ENCODE peak calls at places on chromosome 11, in seven cellular contexts. Y is astrocyte of the spinal cord; J is bronchial epithelial cell; N is transverse colon; G is activated naive CD8-positive, alpha-beta T cell treated with anti-CD3 and anti-CD28 coated beads for 36 hours; X is Peyer's patch; Z is fibroblast of pulmonary artery. T is an unnamed sample.

GRCh38 chr11:5042091-5042490 is 4.2 kb upstream of the OR52J3 start:
- DNase-seq in X (no peak), Y (no peak), Z (no peak), G (no peak), J (peak), N (no peak), T (no peak)

GRCh38 chr11:33724644-33725035 is 11.6 kb downstream of the CD59 start:
- DNase-seq in N (no peak), G (no peak), X (no peak), Z (peak), J (no peak), Y (no peak), T (no peak)

GRCh38 chr11:129141748-129142475 is 50.2 kb downstream of the ARHGAP32 start:
- DNase-seq in G (no peak), Z (peak), J (no peak), Y (peak), X (no peak), N (no peak), T (no peak)

GRCh38 chr11:37370817-37371216 is 772.8 kb upstream of the RAG2 start:
- DNase-seq in X (no peak), Y (peak), J (no peak), G (no peak), Z (no peak), N (no peak), T (no peak)

GRCh38 chr11:93500759-93501158 is 42.4 kb downstream of the SMCO4 start:
- DNase-seq in X (no peak), Z (no peak), J (no peak), N (no peak), Y (no peak), G (no peak), T (no peak)

GRCh38 chr11:66996609-66997273 is 21.6 kb downstream of the C11orf86 start:
- DNase-seq in X (no peak), N (no peak), J (no peak), Y (no peak), G (no peak), Z (peak), T (no peak)

GRCh38 chr11:125483592-125483991 is 12.5 kb downstream of the FEZ1 start:
- DNase-seq in J (peak), X (no peak), G (no peak), N (no peak), Z (no peak), Y (no peak), T (no peak)

GRCh38 chr11:9039194-9039593 is 35.4 kb upstream of the NRIP3 start:
- DNase-seq in N (no peak), J (peak), Z (peak), X (no peak), Y (peak), G (no peak), T (no peak)

GRCh38 chr11:125593113-125593761 is 585 bp downstream of the STT3A start:
- DNase-seq in J (peak), Z (peak), N (peak), G (no peak), Y (peak), X (no peak), T (no peak)

GRCh38 chr11:96241351-96241841 is 101.6 kb downstream of the MAML2 start:
- DNase-seq in Z (no peak), G (no peak), Y (no peak), N (peak), X (no peak), J (no peak), T (no peak)

GRCh38 chr11:92820860-92821259 is 148.6 kb upstream of the MTNR1B start:
- DNase-seq in Z (no peak), J (no peak), Y (no peak), G (no peak), X (no peak), N (no peak), T (no peak)

GRCh38 chr11:68932933-68933577 is 29.4 kb downstream of the IGHMBP2 start:
- DNase-seq in X (no peak), Z (no peak), N (no peak), G (no peak), J (no peak), Y (no peak), T (no peak)

GRCh38 chr11:78782725-78783124 is 208.1 kb upstream of the NARS2 start:
- DNase-seq in J (no peak), G (no peak), X (no peak), Z (no peak), Y (no peak), N (no peak), T (no peak)

GRCh38 chr11:28962492-28962891 is 854.3 kb downstream of the METTL15 start:
- DNase-seq in N (no peak), X (no peak), J (peak), G (no peak), Z (no peak), Y (no peak), T (no peak)

GRCh38 chr11:12454782-12455181 is 77.4 kb downstream of the PARVA start:
- DNase-seq in J (peak), Z (peak), X (no peak), Y (peak), G (no peak), N (no peak), T (no peak)

GRCh38 chr11:124896821-124897391 is 759 bp downstream of the ROBO4 start:
- DNase-seq in N (no peak), X (no peak), G (no peak), Z (no peak), Y (no peak), J (no peak), T (no peak)

GRCh38 chr11:124942446-124943202 is 6.8 kb upstream of the HEPACAM start:
- DNase-seq in J (no peak), Z (no peak), N (no peak), Y (no peak), G (no peak), X (no peak), T (no peak)

GRCh38 chr11:77055913-77056312 is 10.9 kb upstream of the CAPN5 start:
- DNase-seq in N (no peak), J (no peak), G (no peak), Y (no peak), X (no peak), Z (no peak), T (no peak)

GRCh38 chr11:98566978-98567377 is 453.8 kb upstream of the CNTN5 start:
- DNase-seq in G (no peak), X (no peak), Y (no peak), N (no peak), Z (no peak), J (no peak), T (no peak)

GRCh38 chr11:106311531-106312230 is 234.2 kb downstream of the AASDHPPT start:
- DNase-seq in X (no peak), N (no peak), Z (no peak), J (no peak), Y (no peak), G (no peak), T (no peak)

GRCh38 chr11:135075740-135076139 is 663.7 kb upstream of the B3GAT1 start:
- DNase-seq in Y (peak), G (peak), Z (peak), J (peak), N (peak), X (peak), T (no peak)

GRCh38 chr11:12862761-12863469 is 146.2 kb upstream of the RASSF10 start:
- DNase-seq in G (no peak), N (peak), Y (peak), J (no peak), X (no peak), Z (peak), T (no peak)